ENCODE peak calls at places on chromosomes 16 and 17, in seven cellular contexts. G, R, V, N, T, F and B are unnamed samples.

GRCh38 chr16:78235168-78235800 is 135.8 kb downstream of the WWOX start:
- DNase-seq in G (peak), R (peak), V (peak), N (peak), T (peak), F (peak), B (peak)

GRCh38 chr17:34673995-34674900 is 94.9 kb downstream of the TMEM132E start:
- DNase-seq in G (no peak), R (no peak), V (no peak), N (no peak), T (no peak), F (no peak), B (no peak)

GRCh38 chr16:88337538-88337937 is 45.2 kb upstream of the ZNF469 start:
- DNase-seq in G (no peak), R (no peak), V (no peak), N (no peak), T (no peak), F (no peak), B (no peak)

GRCh38 chr17:43986225-43986981 is 18.0 kb upstream of the NAGS start:
- DNase-seq in G (no peak), R (no peak), V (no peak), N (no peak), T (no peak), F (no peak), B (no peak)

GRCh38 chr16:27571433-27572306 is 21.7 kb downstream of the KATNIP start:
- DNase-seq in G (no peak), R (no peak), V (no peak), N (no peak), T (no peak), F (no peak), B (no peak)

GRCh38 chr16:75341934-75342811 is 90.7 kb upstream of the BCAR1 start:
- DNase-seq in G (no peak), R (peak), V (no peak), N (no peak), T (no peak), F (no peak), B (no peak)

GRCh38 chr17:28404007-28404406 is 2.0 kb downstream of the SLC46A1 start:
- DNase-seq in G (no peak), R (no peak), V (no peak), N (no peak), T (no peak), F (no peak), B (no peak)

GRCh38 chr17:11825902-11826301 is 171.4 kb downstream of the ZNF18 start:
- DNase-seq in G (no peak), R (no peak), V (no peak), N (no peak), T (no peak), F (no peak), B (no peak)

GRCh38 chr17:67157732-67158639 is 87.0 kb downstream of the HELZ start:
- DNase-seq in G (peak), R (no peak), V (peak), N (peak), T (peak), F (peak), B (no peak)

DNA sequence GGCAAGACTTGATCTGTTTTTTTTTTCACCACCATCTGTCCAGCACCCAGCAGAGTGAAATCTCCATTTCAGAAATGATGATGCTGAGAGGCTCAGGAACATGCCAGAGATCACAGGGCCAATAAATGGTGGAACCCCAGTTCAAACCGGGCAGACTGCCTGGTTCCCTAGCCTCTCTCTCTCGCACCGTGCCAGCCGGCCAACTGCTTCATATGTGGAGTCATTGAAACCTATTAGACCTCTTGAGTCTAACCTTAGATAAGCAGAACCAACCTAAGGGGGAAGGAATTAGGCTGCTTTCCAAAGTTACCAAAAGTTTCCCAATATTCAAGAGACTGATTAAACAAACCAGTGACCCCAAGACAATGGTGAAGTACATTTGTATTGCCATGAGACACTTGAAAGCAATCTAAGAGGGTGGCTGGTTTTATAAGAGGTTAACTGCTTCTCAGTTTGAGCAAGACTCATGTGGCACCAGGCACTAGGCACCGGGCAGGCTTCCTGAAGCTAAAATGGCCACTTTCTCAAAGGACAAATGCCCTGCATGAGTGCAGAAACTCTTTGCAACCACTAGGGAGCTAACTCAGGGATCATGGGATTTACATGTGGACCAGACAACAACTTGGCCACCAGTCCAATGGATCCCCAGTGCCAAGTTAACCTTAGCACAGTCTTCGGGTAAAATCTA is 18.4 kb downstream of the TOX3 start:
- DNase-seq in G (no peak), R (no peak), V (no peak), N (peak), T (no peak), F (no peak), B (no peak)
- TF ChIP-seq POLR2AphosphoS5 in G (no peak), R (no peak), V (no peak), N (no peak), T (no peak), F (no peak), B (no peak)

DNA sequence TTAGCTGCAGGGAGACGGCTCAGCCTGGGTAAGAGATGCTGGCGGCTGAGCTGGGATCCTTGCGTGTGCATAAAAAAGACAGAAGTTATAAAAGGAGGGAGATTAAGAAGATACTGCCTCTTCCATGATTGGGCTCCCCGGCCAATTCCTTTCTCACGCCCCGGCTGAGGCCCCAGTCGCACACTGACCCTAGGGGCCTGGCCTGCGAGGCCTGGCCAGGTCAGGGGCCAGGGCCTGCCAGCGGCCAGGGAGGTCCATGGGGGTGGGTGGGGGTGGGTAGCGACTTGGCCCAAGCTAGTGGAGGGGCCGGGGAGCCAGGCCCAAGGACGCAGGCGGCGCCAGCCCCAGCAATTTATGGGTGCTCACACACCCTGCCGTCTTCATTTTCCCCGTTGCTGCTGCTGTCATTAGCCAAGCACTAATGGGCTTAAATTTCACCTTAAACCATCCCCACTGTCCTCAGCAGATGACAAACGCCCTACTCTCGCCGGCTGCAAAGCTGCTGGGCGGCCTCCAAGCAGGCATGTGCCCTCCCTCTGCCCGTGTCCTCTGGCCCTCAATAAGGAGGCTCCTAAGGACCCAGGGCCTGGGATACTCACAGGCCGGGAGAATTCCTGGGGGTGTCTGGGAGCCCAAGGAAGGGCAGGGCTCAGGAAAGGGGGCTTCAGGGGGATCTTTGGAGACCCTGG is 66.3 kb downstream of the SREBF1 start:
- DNase-seq in G (no peak), R (no peak), V (no peak), N (no peak), T (no peak), F (no peak), B (no peak)
- H3K27ac ChIP-seq in G (peak), R (no peak), V (no peak), N (no peak), T (no peak), F (no peak), B (no peak)

DNA sequence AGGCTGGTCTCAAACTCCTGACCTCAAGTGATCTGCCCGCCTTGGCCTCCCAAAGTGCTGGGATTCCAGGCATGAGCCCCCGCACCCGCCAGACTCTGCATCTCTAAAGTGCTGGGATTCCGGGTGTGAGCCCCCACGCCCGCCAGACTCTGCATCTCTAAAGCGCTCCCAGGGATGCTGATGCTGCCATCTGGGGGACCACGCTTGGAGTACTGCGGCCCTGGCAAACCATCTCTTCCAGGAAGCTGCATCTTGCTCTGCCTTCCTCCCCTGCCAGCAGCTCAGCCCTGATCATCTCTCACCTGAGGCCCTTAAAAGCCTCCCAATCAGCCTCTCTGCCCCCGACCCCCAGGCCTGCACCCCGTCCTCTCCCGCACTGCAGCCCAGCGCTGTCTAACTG is 4.1 kb downstream of the CEP295NL start:
- DNase-seq in G (no peak), R (no peak), V (no peak), N (peak), T (no peak), F (no peak), B (no peak)
- TF ChIP-seq REST in G (no peak), R (no peak), V (no peak), N (no peak), T (no peak), F (no peak), B (no peak)

GRCh38 chr17:31880311-31880710 is 21.2 kb downstream of the UTP6 start:
- DNase-seq in G (no peak), R (no peak), V (no peak), N (no peak), T (no peak), F (no peak), B (no peak)
- TF ChIP-seq POLR2AphosphoS5 in G (no peak), R (no peak), V (no peak), N (no peak), T (no peak), F (no peak), B (no peak)

DNA sequence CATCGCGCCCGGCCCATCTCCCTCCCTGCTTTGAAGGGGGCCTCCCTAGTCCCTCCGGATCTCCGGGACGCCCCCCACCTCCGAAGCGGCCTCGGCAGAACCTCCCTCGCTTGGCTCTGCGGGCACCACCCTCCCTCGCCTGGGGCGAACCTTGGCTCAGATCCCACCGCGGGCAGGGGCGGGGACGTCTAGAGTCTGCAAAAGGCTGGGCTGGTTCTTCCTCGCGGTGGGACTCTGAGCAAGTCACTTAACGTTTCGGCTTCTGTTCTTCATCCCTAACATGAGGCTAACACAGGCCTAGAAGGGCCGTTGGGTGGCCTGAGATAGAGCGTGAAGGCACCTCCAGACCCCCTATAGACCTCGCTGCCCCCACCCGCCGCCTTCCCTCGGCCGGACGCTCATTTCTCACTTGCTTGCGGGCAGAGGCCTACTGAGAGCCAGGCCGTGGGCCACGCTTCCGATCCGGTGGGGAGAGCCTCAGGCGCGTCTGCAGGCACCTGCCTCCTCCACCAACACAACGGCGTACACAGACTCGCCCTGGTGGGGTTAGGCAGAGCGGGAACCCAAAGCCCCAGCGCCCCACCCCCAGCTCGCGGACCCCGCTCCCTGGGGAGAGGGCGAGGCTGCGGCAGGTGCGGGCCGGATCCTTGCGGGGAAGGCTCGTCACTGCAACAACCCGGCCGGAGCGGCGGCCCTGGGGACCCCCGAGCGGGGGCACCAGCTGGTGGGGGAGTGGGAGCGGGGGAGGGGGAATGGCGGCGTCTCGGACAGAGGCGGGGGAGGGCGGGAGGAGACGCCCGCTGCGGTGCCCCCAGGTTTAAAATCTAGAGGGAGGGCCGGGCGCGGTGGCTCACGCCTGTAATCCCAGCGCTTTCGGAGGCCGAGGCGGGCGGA is 5.4 kb downstream of the MYO1C start:
- DNase-seq in G (no peak), R (peak), V (peak), N (peak), T (peak), F (peak), B (no peak)
- H3K27ac ChIP-seq in G (no peak), R (peak), V (peak), N (no peak), T (peak), F (peak), B (no peak)